ENCODE peak calls at places on chromosomes 5 and 9, in four cellular contexts. G, O, P and M are unnamed samples.
A peak's percentile ranks its signal among the peaks of the same experiment; 100 is the strongest.

GRCh38 chr5:145531038-145531734 is 304.0 kb downstream of the PRELID2 start:
- DNase-seq in P (peak; percentile 33), O (no peak), G (no peak), M (no peak)

GRCh38 chr5:168592014-168592368 is 12.8 kb upstream of the PANK3 start:
- DNase-seq in P (peak; percentile 25), O (no peak), G (no peak), M (no peak)

GRCh38 chr9:11192993-11193392 is 580.2 kb upstream of the PTPRD start:
- DNase-seq in O (no peak), P (no peak), G (no peak), M (no peak)

GRCh38 chr5:14296533-14297331 is 153.6 kb downstream of the TRIO start:
- DNase-seq in P (no peak), G (peak; percentile 85), O (no peak), M (no peak)

GRCh38 chr9:35521708-35522107 is 31.8 kb downstream of the RUSC2 start:
- DNase-seq in O (no peak), G (no peak), P (no peak), M (no peak)

GRCh38 chr5:298737-299125 is 22.8 kb upstream of the AHRR start:
- DNase-seq in O (no peak), P (no peak), G (no peak), M (no peak)

GRCh38 chr9:14180077-14180941 is 133.6 kb downstream of the NFIB start:
- DNase-seq in O (peak; percentile 46), G (peak; percentile 67), P (no peak), M (peak; percentile 2)

GRCh38 chr5:54021413-54022155 is 288.8 kb downstream of the ARL15 start:
- DNase-seq in O (no peak), P (no peak), G (no peak), M (no peak)

GRCh38 chr9:94147776-94148175 is 63.5 kb downstream of the PTPDC1 start:
- DNase-seq in P (no peak), G (no peak), O (no peak), M (no peak)